ENCODE peak calls at places on chromosomes 7 and 10, in four cellular contexts. D is heart left ventricle, R is cardiac fibroblast, C is Peyer's patch. K is an unnamed sample.

GRCh38 chr7:127029823-127030222 is 222.9 kb downstream of the GRM8 start:
- DNase-seq in D (no peak), C (no peak), R (no peak), K (no peak)

GRCh38 chr7:78345293-78345692 is 546.7 kb downstream of the PHTF2 start:
- DNase-seq in D (no peak), R (no peak), C (no peak), K (no peak)

GRCh38 chr10:72086466-72087391 is 1.6 kb downstream of the SPOCK2 start:
- DNase-seq in C (peak; percentile 61), R (no peak), D (peak; percentile 61), K (peak; percentile 65)

GRCh38 chr10:3104251-3104918 is 37.0 kb downstream of the PFKP start:
- DNase-seq in R (no peak), C (no peak), D (peak; percentile 89), K (no peak)

GRCh38 chr10:47241946-47242900 is 57.8 kb upstream of the GDF10 start:
- DNase-seq in R (no peak), C (no peak), D (no peak), K (peak; percentile 2)

GRCh38 chr7:100013328-100013676 is 2.1 kb upstream of the ZKSCAN1 start:
- DNase-seq in R (no peak), D (no peak), C (no peak), K (no peak)

GRCh38 chr10:28400678-28401077 is 97.8 kb upstream of the MPP7 start:
- DNase-seq in R (no peak), C (no peak), D (no peak), K (no peak)

GRCh38 chr10:106132956-106133355 is 1031.5 kb downstream of the SORCS1 start:
- DNase-seq in R (no peak), C (no peak), D (no peak), K (no peak)

GRCh38 chr7:139034855-139035587 is 821 bp downstream of the ZC3HAV1L start:
- DNase-seq in D (no peak), C (peak; percentile 62), R (peak; percentile 36), K (peak; percentile 34)

GRCh38 chr7:55931421-55932151 is 20.1 kb upstream of the MRPS17 start:
- DNase-seq in D (no peak), R (no peak), C (no peak), K (no peak)

GRCh38 chr7:74475243-74475986 is 21.7 kb downstream of the GTF2IRD1 start:
- DNase-seq in D (no peak), R (no peak), C (no peak), K (peak; percentile 45)

GRCh38 chr10:49298990-49299815 is at the start of gene C10orf71:
- DNase-seq in D (peak; percentile 49), R (no peak), C (no peak), K (no peak)

GRCh38 chr10:108608860-108609259 is 1314.5 kb downstream of the XPNPEP1 start:
- DNase-seq in C (no peak), D (no peak), R (no peak), K (no peak)

GRCh38 chr7:121103579-121103978 is 115.1 kb downstream of the CPED1 start:
- DNase-seq in D (no peak), R (no peak), C (no peak), K (no peak)

GRCh38 chr10:8444630-8445029 is 390.1 kb downstream of the GATA3 start:
- DNase-seq in C (no peak), R (peak; percentile 42), D (no peak), K (peak; percentile 8)

GRCh38 chr7:138963675-138964074 is 17.5 kb downstream of the KIAA1549 start:
- DNase-seq in C (no peak), D (no peak), R (no peak), K (no peak)

GRCh38 chr10:102522874-102523249 is 19.1 kb downstream of the SUFU start:
- DNase-seq in C (no peak), R (no peak), D (no peak), K (no peak)

GRCh38 chr7:37285701-37286475 is 162.8 kb downstream of the ELMO1 start:
- DNase-seq in C (no peak), D (peak; percentile 34), R (peak; percentile 12), K (peak; percentile 16)

GRCh38 chr10:102644066-102644645 is at the start of gene TRIM8:
- DNase-seq in D (peak; percentile 55), C (peak; percentile 89), R (no peak), K (peak; percentile 69)

GRCh38 chr7:17206354-17206905 is 92.0 kb upstream of the AHR start:
- DNase-seq in R (no peak), C (no peak), D (no peak), K (peak; percentile 11)

GRCh38 chr10:68194290-68194689 is 37.6 kb downstream of the ATOH7 start:
- DNase-seq in D (no peak), R (no peak), C (no peak), K (no peak)

GRCh38 chr7:16261654-16262053 is 159.7 kb downstream of the CRPPA start:
- DNase-seq in R (no peak), C (no peak), D (no peak), K (no peak)

GRCh38 chr10:86960003-86960862 is 1.8 kb downstream of the SNCG start:
- DNase-seq in D (peak; percentile 60), C (peak; percentile 62), R (peak; percentile 83), K (peak; percentile 52)

GRCh38 chr10:57977262-57977661 is 290.4 kb downstream of the IPMK start:
- DNase-seq in C (no peak), R (no peak), D (no peak), K (no peak)

GRCh38 chr7:116353614-116354013 is 143.3 kb downstream of the TES start:
- DNase-seq in R (peak; percentile 86), D (peak; percentile 73), C (no peak), K (peak; percentile 22)

GRCh38 chr10:114260366-114260765 is 21.3 kb downstream of the VWA2 start:
- DNase-seq in R (no peak), C (no peak), D (no peak), K (no peak)

GRCh38 chr7:17084166-17084475 is 202.3 kb upstream of the AGR3 start:
- DNase-seq in R (no peak), D (no peak), C (no peak), K (no peak)

GRCh38 chr7:111199643-111200042 is 108.7 kb downstream of the LRRN3 start:
- DNase-seq in D (no peak), C (no peak), R (no peak), K (no peak)

GRCh38 chr10:79045566-79046175 is 23.1 kb upstream of the ZMIZ1 start:
- DNase-seq in R (no peak), C (peak; percentile 27), D (no peak), K (no peak)